ENCODE peak calls at places on chromosomes 16 and 17, in eight cellular contexts. P, M, Q, I, Y, O, N and K are unnamed samples.

GRCh38 chr17:80872011-80872929 is 119.4 kb upstream of the CHMP6 start:
- DNase-seq in N (no peak), M (peak; percentile 73), O (no peak), P (no peak), Q (no peak), I (no peak), Y (no peak), K (no peak)

GRCh38 chr17:78415821-78416301 is 37.4 kb downstream of the PGS1 start:
- DNase-seq in P (peak; percentile 32), I (no peak), N (no peak), Q (no peak), M (no peak), Y (no peak), O (no peak), K (no peak)

GRCh38 chr17:48647103-48647963 is 21.2 kb upstream of the HOXB9 start:
- DNase-seq in M (peak; percentile 84), N (no peak), Q (no peak), I (peak; percentile 31), P (no peak), Y (peak; percentile 35), O (no peak), K (peak; percentile 90)

GRCh38 chr16:726438-727290 is at the start of the genes CCDC78 and HAGHL:
- DNase-seq in Q (peak; percentile 79), I (peak; percentile 34), O (no peak), M (peak; percentile 95), P (peak; percentile 44), N (peak; percentile 55), Y (peak; percentile 54), K (peak; percentile 36)

GRCh38 chr17:56499799-56500388 is 93.6 kb upstream of the NOG start:
- DNase-seq in Q (peak; percentile 28), M (no peak), I (peak; percentile 15), N (no peak), Y (peak; percentile 36), P (peak; percentile 60), O (peak; percentile 23), K (peak; percentile 48)

GRCh38 chr17:1154704-1155103 is 25.1 kb downstream of the ABR start:
- DNase-seq in Y (no peak), P (no peak), M (peak; percentile 14), I (no peak), Q (no peak), O (no peak), N (no peak), K (no peak)

GRCh38 chr16:49484454-49484853 is 110.8 kb downstream of the C16orf78 start:
- DNase-seq in I (no peak), N (no peak), P (no peak), Q (peak; percentile 14), O (no peak), Y (no peak), M (peak; percentile 92), K (peak; percentile 73)

GRCh38 chr17:39208893-39209292 is 8.8 kb downstream of the RPL19 start:
- DNase-seq in N (no peak), M (no peak), I (no peak), Q (peak; percentile 50), Y (no peak), P (peak; percentile 41), O (no peak), K (peak; percentile 31)

GRCh38 chr16:30527635-30528178 is 1.3 kb upstream of the ZNF768 start:
- DNase-seq in Q (no peak), O (peak; percentile 84), I (peak; percentile 64), Y (no peak), N (no peak), P (no peak), M (peak; percentile 81), K (no peak)

GRCh38 chr17:39144414-39144813 is 7.0 kb downstream of the PLXDC1 start:
- DNase-seq in Q (no peak), O (peak; percentile 89), P (peak; percentile 92), Y (peak; percentile 90), M (peak; percentile 85), N (peak; percentile 72), I (peak; percentile 93), K (no peak)

GRCh38 chr16:86671486-86672214 is 93.3 kb downstream of the FOXL1 start:
- DNase-seq in P (no peak), N (no peak), Y (no peak), O (no peak), I (no peak), Q (no peak), M (no peak), K (no peak)

GRCh38 chr17:28324272-28324745 is 5.3 kb downstream of the TMEM97 start:
- DNase-seq in O (no peak), M (no peak), I (no peak), P (no peak), Q (no peak), Y (no peak), N (no peak), K (no peak)

GRCh38 chr17:82520041-82520910 is 744 bp downstream of the FOXK2 start:
- DNase-seq in N (no peak), Q (peak; percentile 51), Y (no peak), O (peak; percentile 40), P (no peak), I (no peak), M (peak; percentile 89), K (no peak)

GRCh38 chr17:70158180-70158579 is 11.2 kb upstream of the KCNJ2 start:
- DNase-seq in M (no peak), P (no peak), O (no peak), I (no peak), Q (no peak), Y (no peak), N (no peak), K (no peak)

GRCh38 chr17:75371339-75371738 is 34.1 kb downstream of the GRB2 start:
- DNase-seq in M (no peak), N (no peak), P (no peak), Q (no peak), O (no peak), Y (no peak), I (no peak), K (peak; percentile 74)

GRCh38 chr17:4362141-4362540 is 4.3 kb downstream of the UBE2G1 start:
- DNase-seq in M (no peak), P (no peak), Q (no peak), I (no peak), O (no peak), Y (no peak), N (no peak), K (no peak)

GRCh38 chr17:31074772-31075538 is 19.8 kb upstream of the NF1 start:
- DNase-seq in M (peak; percentile 63), I (no peak), Q (no peak), O (peak; percentile 35), N (peak; percentile 54), Y (peak; percentile 26), P (peak; percentile 9), K (peak; percentile 93)

GRCh38 chr16:29318037-29318436 is 88.5 kb downstream of the NPIPB11 start:
- DNase-seq in Y (no peak), P (no peak), N (no peak), M (peak; percentile 3), O (no peak), Q (no peak), I (no peak), K (no peak)

GRCh38 chr17:1059131-1059795 is 62.3 kb downstream of the TIMM22 start:
- DNase-seq in I (no peak), P (no peak), M (no peak), Q (no peak), O (no peak), Y (no peak), N (no peak), K (no peak)

GRCh38 chr16:87882436-87883019 is 13.2 kb upstream of the SLC7A5 start:
- DNase-seq in P (no peak), O (no peak), Q (no peak), I (no peak), M (no peak), Y (no peak), N (no peak), K (no peak)

GRCh38 chr16:27273670-27274522 is 5.3 kb upstream of the NSMCE1 start:
- DNase-seq in Q (peak; percentile 64), P (peak; percentile 39), Y (peak; percentile 41), I (peak; percentile 66), O (no peak), N (no peak), M (peak; percentile 75), K (no peak)

GRCh38 chr16:24989417-24989978 is 25.7 kb downstream of the ARHGAP17 start:
- DNase-seq in Q (no peak), P (no peak), M (no peak), N (no peak), Y (no peak), O (no peak), I (no peak), K (no peak)

GRCh38 chr16:30354423-30355143 is 525 bp downstream of the CD2BP2 start:
- DNase-seq in N (no peak), I (no peak), P (no peak), Q (no peak), M (peak; percentile 92), O (peak; percentile 26), Y (no peak), K (no peak)

GRCh38 chr16:29760567-29761279 is 14.9 kb upstream of the C16orf54 start:
- DNase-seq in Y (no peak), I (no peak), M (peak; percentile 19), P (no peak), Q (no peak), O (no peak), N (no peak), K (no peak)

GRCh38 chr16:88287219-88287618 is 95.5 kb upstream of the ZNF469 start:
- DNase-seq in O (no peak), I (no peak), Q (peak; percentile 48), Y (peak; percentile 61), M (no peak), P (no peak), N (peak; percentile 20), K (peak; percentile 22)

GRCh38 chr16:89370081-89370511 is 120.3 kb downstream of the ANKRD11 start:
- DNase-seq in Y (no peak), Q (no peak), P (no peak), N (peak; percentile 27), O (peak; percentile 27), I (peak; percentile 38), M (peak; percentile 80), K (peak; percentile 37)

GRCh38 chr16:66635406-66635805 is 30.9 kb downstream of the CMTM3 start:
- DNase-seq in O (no peak), M (no peak), Y (no peak), N (no peak), I (no peak), P (no peak), Q (no peak), K (no peak)

GRCh38 chr16:1310832-1311200 is 1.4 kb downstream of the UBE2I start:
- DNase-seq in I (no peak), Q (no peak), P (no peak), O (no peak), M (peak; percentile 92), N (no peak), Y (no peak), K (no peak)

GRCh38 chr16:70253291-70254094 is 1.8 kb upstream of the EXOSC6 start:
- DNase-seq in O (no peak), I (peak; percentile 44), P (peak; percentile 39), N (peak; percentile 4), M (peak; percentile 90), Q (peak; percentile 60), Y (no peak), K (peak; percentile 76)

GRCh38 chr17:9792181-9792840 is 919 bp upstream of the DHRS7C start:
- DNase-seq in I (no peak), O (peak; percentile 31), Q (no peak), M (no peak), Y (no peak), N (no peak), P (no peak), K (no peak)

GRCh38 chr17:81412490-81413093 is 17.3 kb downstream of the BAHCC1 start:
- DNase-seq in O (peak; percentile 50), N (no peak), I (no peak), Y (no peak), Q (peak; percentile 71), M (no peak), P (no peak), K (no peak)

GRCh38 chr16:12617401-12617819 is 186.3 kb downstream of the CPPED1 start:
- DNase-seq in M (no peak), O (no peak), P (no peak), I (no peak), Y (no peak), N (no peak), Q (peak; percentile 30), K (no peak)

GRCh38 chr16:1745181-1745899 is 26.0 kb downstream of the NME3 start:
- DNase-seq in I (peak; percentile 97), Y (peak; percentile 79), N (peak; percentile 93), O (peak; percentile 75), P (peak; percentile 84), Q (no peak), M (peak; percentile 98), K (peak; percentile 14)

GRCh38 chr17:44518032-44518431 is 14.8 kb upstream of the GPATCH8 start:
- DNase-seq in M (peak; percentile 90), P (peak; percentile 77), O (no peak), I (peak; percentile 19), Q (no peak), Y (peak; percentile 77), N (peak; percentile 31), K (no peak)